ENCODE peak calls at places on chromosomes 4 and X, in seven cellular contexts. D, F, P, J, A, X and E are unnamed samples.
A peak's percentile ranks its signal among the peaks of the same experiment; 100 is the strongest.

GRCh38 chr4:87030124-87030523 is 95.3 kb downstream of the AFF1 start:
- DNase-seq in D (no peak), F (no peak), P (no peak), J (no peak), A (no peak), X (no peak), E (no peak)

GRCh38 chrX:139890991-139891700 is 41.7 kb downstream of the ATP11C start:
- DNase-seq in D (peak; percentile 76), F (no peak), P (no peak), J (no peak), A (no peak), X (no peak), E (no peak)

GRCh38 chr4:60805500-60806313 is 394.4 kb upstream of the ADGRL3 start:
- DNase-seq in D (peak; percentile 39), F (no peak), P (no peak), J (peak; percentile 2), A (peak; percentile 55), X (peak; percentile 51), E (no peak)

GRCh38 chr4:173360587-173361221 is 10.1 kb upstream of the SAP30 start:
- DNase-seq in D (no peak), F (no peak), P (no peak), J (no peak), A (no peak), X (peak; percentile 13), E (no peak)

GRCh38 chr4:175511861-175512260 is 300.2 kb downstream of the GPM6A start:
- DNase-seq in D (no peak), F (no peak), P (no peak), J (no peak), A (no peak), X (no peak), E (no peak)

GRCh38 chrX:13791559-13791958 is 25.3 kb downstream of the GPM6B start:
- DNase-seq in D (no peak), F (no peak), P (no peak), J (no peak), A (no peak), X (no peak), E (no peak)

GRCh38 chrX:107721318-107721717 is 54.3 kb downstream of the TSC22D3 start:
- DNase-seq in D (no peak), F (peak; percentile 50), P (no peak), J (no peak), A (no peak), X (no peak), E (no peak)

GRCh38 chr4:7195138-7195510 is 2.8 kb downstream of the SORCS2 start:
- DNase-seq in D (no peak), F (peak; percentile 28), P (no peak), J (no peak), A (peak; percentile 36), X (no peak), E (no peak)

GRCh38 chr4:17115546-17115945 is 217.1 kb upstream of the LDB2 start:
- DNase-seq in D (no peak), F (no peak), P (no peak), J (no peak), A (no peak), X (no peak), E (no peak)

GRCh38 chrX:8504451-8504850 is 39.8 kb downstream of the VCX3B start:
- DNase-seq in D (peak; percentile 12), F (no peak), P (no peak), J (no peak), A (no peak), X (no peak), E (no peak)

GRCh38 chr4:38237139-38237538 is 276.9 kb downstream of the PTTG2 start:
- DNase-seq in D (peak; percentile 69), F (no peak), P (no peak), J (peak; percentile 32), A (no peak), X (no peak), E (no peak)

GRCh38 chr4:186724861-186725419 is 1.3 kb upstream of the FAT1 start:
- DNase-seq in D (peak; percentile 31), F (no peak), P (no peak), J (no peak), A (peak; percentile 69), X (peak; percentile 23), E (no peak)

GRCh38 chr4:102477657-102478056 is 23.5 kb upstream of the NFKB1 start:
- DNase-seq in D (no peak), F (no peak), P (no peak), J (no peak), A (no peak), X (no peak), E (no peak)

GRCh38 chrX:16853537-16853936 is 16.6 kb downstream of the RBBP7 start:
- DNase-seq in D (no peak), F (no peak), P (no peak), J (no peak), A (no peak), X (no peak), E (no peak)

GRCh38 chrX:153692003-153692402 is 4.3 kb downstream of the SLC6A8 start:
- DNase-seq in D (no peak), F (no peak), P (no peak), J (no peak), A (no peak), X (no peak), E (no peak)

GRCh38 chr4:176123710-176124407 is 58.2 kb downstream of the WDR17 start:
- DNase-seq in D (peak; percentile 8), F (no peak), P (no peak), J (peak; percentile 1), A (peak; percentile 73), X (peak; percentile 25), E (no peak)

GRCh38 chr4:25449270-25449669 is 72.2 kb downstream of the ANAPC4 start:
- DNase-seq in D (no peak), F (no peak), P (no peak), J (no peak), A (no peak), X (no peak), E (no peak)

GRCh38 chrX:334971-335757 is 16.6 kb upstream of the GTPBP6 start:
- DNase-seq in D (no peak), F (peak; percentile 45), P (no peak), J (no peak), A (no peak), X (no peak), E (no peak)

GRCh38 chr4:4519296-4519898 is 22.5 kb downstream of the STX18 start:
- DNase-seq in D (peak; percentile 52), F (no peak), P (no peak), J (no peak), A (no peak), X (peak; percentile 23), E (no peak)
- TF ChIP-seq CTCF in D (peak; percentile 86), F (peak; percentile 41), P (peak; percentile 38), J (peak; percentile 57), A (peak; percentile 79), X (peak; percentile 69), E (peak; percentile 42)

DNA sequence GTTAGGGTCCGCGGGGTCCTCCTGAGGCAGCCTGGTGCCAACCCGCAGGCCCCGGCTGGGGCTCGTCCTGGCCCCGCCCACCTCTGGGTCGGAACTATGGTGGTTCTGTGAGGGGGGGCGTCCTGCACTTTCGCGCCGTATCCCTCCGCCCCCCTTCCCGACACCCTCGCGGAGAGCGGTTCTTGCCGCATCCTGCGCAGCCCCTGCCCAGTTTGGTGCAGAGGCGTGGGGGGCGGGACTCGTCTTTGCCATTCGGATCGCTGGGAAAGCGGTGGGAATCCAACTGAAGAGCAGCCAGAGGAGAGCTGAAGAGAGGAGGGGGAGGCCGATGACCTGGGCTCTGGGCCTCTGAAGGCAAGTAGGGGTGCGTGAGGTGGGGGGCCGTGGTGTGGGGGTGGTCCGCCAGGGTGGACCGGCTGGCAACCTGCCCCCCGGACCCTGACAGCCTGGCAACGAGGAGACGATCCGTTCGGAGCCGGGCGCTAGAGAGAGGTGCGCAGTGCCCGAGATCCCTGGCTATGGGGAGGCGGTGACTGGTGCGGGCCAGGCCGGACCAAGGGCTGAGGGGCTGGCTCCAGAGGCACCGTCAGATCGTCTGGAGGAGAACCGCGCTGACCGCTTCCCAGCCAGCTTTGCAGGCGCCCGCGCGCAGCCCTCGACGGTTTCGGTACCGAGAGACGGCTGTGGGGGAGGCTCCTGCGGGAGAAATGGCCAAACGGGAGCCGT is at the start of gene GPRASP1:
- DNase-seq in D (peak; percentile 13), F (peak; percentile 57), P (peak; percentile 63), J (no peak), A (peak; percentile 83), X (peak; percentile 57), E (no peak)
- H3K4me3 ChIP-seq in D (peak within 1 kb of the TSS; percentile 62), F (peak within 1 kb of the TSS; percentile 61), P (peak within 1 kb of the TSS; percentile 70), J (peak within 1 kb of the TSS; percentile 43), A (peak within 1 kb of the TSS; percentile 73), X (peak within 1 kb of the TSS; percentile 36), E (peak within 1 kb of the TSS; percentile 84)

GRCh38 chrX:135549519-135549918 is 29.1 kb downstream of the INTS6L start:
- DNase-seq in D (no peak), F (no peak), P (no peak), J (no peak), A (no peak), X (no peak), E (no peak)

GRCh38 chrX:135544338-135544948 is 24.0 kb downstream of the INTS6L start:
- DNase-seq in D (no peak), F (no peak), P (no peak), J (no peak), A (no peak), X (no peak), E (no peak)

DNA sequence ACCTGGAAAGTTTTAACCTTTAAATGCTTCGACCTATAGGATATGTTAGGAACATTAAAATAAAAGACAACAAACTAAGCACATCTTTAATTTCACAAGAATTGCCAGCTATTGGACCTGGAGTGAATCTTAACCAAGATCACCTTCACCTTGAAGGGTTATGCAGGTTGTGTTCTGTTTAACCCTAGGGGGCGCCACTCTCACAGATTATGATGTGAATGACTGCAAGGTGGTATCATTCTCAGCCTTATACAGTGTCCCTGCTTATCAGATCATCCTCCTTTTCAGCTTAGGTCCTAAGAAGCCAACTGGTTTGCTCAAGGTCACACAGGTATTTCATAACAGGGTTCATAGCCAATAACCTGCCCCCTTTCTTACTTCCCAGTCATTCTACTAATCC is 23.5 kb downstream of the INTS6L start:
- DNase-seq in D (no peak), F (no peak), P (no peak), J (no peak), A (peak; percentile 58), X (no peak), E (no peak)
- TF ChIP-seq CTCF in D (no peak), F (no peak), P (peak; percentile 8), J (no peak), A (peak; percentile 71), X (peak; percentile 6), E (no peak)

GRCh38 chr4:147794787-147795413 is 63.0 kb downstream of the ARHGAP10 start:
- DNase-seq in D (no peak), F (no peak), P (no peak), J (no peak), A (no peak), X (no peak), E (no peak)

GRCh38 chr4:147793569-147793968 is 61.7 kb downstream of the ARHGAP10 start:
- DNase-seq in D (no peak), F (no peak), P (no peak), J (no peak), A (no peak), X (no peak), E (no peak)

GRCh38 chr4:147791870-147792269 is 60.0 kb downstream of the ARHGAP10 start:
- DNase-seq in D (no peak), F (no peak), P (no peak), J (no peak), A (no peak), X (no peak), E (no peak)

GRCh38 chr4:147791341-147791740 is 59.5 kb downstream of the ARHGAP10 start:
- DNase-seq in D (no peak), F (no peak), P (no peak), J (no peak), A (no peak), X (no peak), E (no peak)

GRCh38 chr4:147793973-147794690 is 62.2 kb downstream of the ARHGAP10 start:
- DNase-seq in D (no peak), F (no peak), P (no peak), J (no peak), A (no peak), X (no peak), E (no peak)
- H3K4me3 ChIP-seq in D (no peak overlapping the region), F (no peak overlapping the region), P (peak overlapping the region; percentile 2), J (no peak overlapping the region), A (no peak overlapping the region), X (no peak overlapping the region), E (no peak overlapping the region)